ENCODE peak calls at places on chromosomes 7 and 10, in five cellular contexts. U, B, O, G and M are unnamed samples.

GRCh38 chr10:44520651-44521050 is 135.8 kb upstream of the CXCL12 start:
- DNase-seq in U (no peak), B (no peak), O (no peak), G (no peak), M (no peak)

GRCh38 chr10:128324058-128324457 is 197.8 kb upstream of the MKI67 start:
- DNase-seq in U (no peak), B (no peak), O (peak; percentile 75), G (no peak), M (no peak)

GRCh38 chr10:112244197-112244596 is 39.0 kb upstream of the TECTB start:
- DNase-seq in U (no peak), B (no peak), O (no peak), G (no peak), M (no peak)

GRCh38 chr10:128633864-128634541 is 507.8 kb upstream of the MKI67 start:
- DNase-seq in U (no peak), B (no peak), O (no peak), G (no peak), M (no peak)

GRCh38 chr10:132746801-132747625 is 38.9 kb downstream of the NKX6-2 start:
- DNase-seq in U (peak; percentile 24), B (no peak), O (peak; percentile 34), G (no peak), M (no peak)

GRCh38 chr7:106598663-106599342 is 62.2 kb downstream of the CCDC71L start:
- DNase-seq in U (no peak), B (peak; percentile 75), O (peak; percentile 56), G (peak; percentile 40), M (peak; percentile 65)

GRCh38 chr10:126969310-126969709 is 64.1 kb downstream of the DOCK1 start:
- DNase-seq in U (no peak), B (peak; percentile 55), O (peak; percentile 40), G (no peak), M (peak; percentile 9)

GRCh38 chr10:19745672-19746071 is 70.6 kb upstream of the PLXDC2 start:
- DNase-seq in U (no peak), B (no peak), O (no peak), G (no peak), M (no peak)

GRCh38 chr10:13271552-13272163 is 28.2 kb downstream of the PHYH start:
- DNase-seq in U (no peak), B (no peak), O (peak; percentile 86), G (peak; percentile 8), M (peak; percentile 54)

GRCh38 chr10:15253951-15254807 is 85.7 kb upstream of the NMT2 start:
- DNase-seq in U (no peak), B (no peak), O (no peak), G (no peak), M (no peak)

GRCh38 chr10:4847580-4848020 is 21.6 kb downstream of the AKR1E2 start:
- DNase-seq in U (peak; percentile 32), B (peak; percentile 79), O (no peak), G (peak; percentile 88), M (peak; percentile 77)

GRCh38 chr10:3672220-3672619 is 112.8 kb downstream of the KLF6 start:
- DNase-seq in U (no peak), B (no peak), O (no peak), G (no peak), M (no peak)

GRCh38 chr10:96374985-96375830 is 16.4 kb upstream of the OPALIN start:
- DNase-seq in U (peak; percentile 39), B (peak; percentile 88), O (peak; percentile 92), G (peak; percentile 80), M (peak; percentile 81)

GRCh38 chr7:134056816-134057215 is 70.3 kb upstream of the LRGUK start:
- DNase-seq in U (no peak), B (no peak), O (no peak), G (no peak), M (no peak)

GRCh38 chr7:47300472-47301021 is 281.4 kb downstream of the TNS3 start:
- DNase-seq in U (no peak), B (peak; percentile 55), O (no peak), G (no peak), M (no peak)

GRCh38 chr10:97020452-97021400 is 165.0 kb downstream of the SLIT1 start:
- DNase-seq in U (peak; percentile 45), B (no peak), O (no peak), G (no peak), M (no peak)

DNA sequence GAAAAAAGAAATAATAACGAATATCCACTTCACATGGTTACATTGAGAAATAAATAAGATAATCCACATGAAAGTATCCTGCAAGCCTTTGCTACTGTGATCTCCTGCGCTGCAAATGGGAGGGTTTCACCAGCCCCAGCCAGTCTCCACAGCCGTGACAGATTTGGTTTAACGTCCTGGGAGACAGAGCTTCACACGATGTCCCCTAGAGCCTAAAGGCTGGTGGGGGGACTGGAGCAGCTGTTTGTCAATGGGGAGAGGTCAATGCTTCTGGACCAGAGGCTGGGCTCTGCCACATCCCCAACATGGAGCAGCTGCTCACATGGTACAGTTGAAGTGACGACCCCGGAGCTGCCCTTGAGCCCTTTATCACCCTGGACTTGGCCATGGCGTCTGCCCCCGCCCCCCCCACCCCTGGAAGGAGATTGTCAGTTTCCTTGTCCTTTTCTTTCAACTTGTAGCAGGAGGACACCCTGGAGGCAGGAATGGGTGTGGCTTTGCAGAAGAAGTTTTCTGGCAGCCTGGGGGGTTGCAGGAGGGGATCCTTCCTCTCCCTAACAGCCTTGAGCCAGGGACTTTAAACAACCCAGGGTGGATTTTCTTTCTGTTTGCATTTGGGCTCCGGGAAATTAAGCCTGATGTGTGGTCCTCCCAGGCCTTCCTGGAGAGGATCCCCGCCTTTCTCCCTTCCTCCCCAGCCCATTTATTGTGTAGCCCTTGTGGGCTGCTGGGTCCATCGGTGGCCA is 37.1 kb upstream of the MXI1 start:
- DNase-seq in U (no peak), B (peak; percentile 56), O (no peak), G (no peak), M (no peak)
- TF ChIP-seq CTCF in U (no peak), B (no peak), O (no peak), G (no peak), M (no peak)

DNA sequence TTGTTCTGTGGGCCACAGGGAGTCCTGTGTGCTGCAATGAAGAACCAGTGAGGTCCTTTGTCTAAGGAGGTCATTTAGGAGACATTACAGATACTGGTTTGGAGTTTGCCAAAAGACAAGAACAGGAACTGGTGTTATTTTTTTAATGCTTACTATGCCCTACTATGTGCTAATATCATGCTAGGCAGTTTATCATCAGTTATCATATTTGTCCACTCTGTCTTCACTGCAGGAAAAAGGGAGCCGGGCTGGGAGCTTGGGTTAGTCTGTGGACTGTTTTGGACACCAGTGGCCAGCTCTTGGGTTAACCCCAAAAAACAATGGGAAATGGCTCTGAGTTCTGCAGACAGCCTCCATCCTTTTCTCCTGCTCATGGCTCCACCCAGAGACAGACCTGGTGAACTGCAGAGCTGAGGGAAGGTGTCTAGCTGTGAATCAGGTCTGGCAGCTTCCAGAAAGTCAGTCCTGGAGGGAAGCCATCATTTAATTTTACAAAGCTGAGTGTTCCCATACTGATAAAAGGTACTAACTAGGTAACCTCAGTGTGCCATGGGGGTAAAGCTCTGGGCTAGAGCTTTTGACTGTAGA is 101.2 kb upstream of the ZNF746 start:
- DNase-seq in U (no peak), B (no peak), O (peak; percentile 55), G (peak; percentile 63), M (peak; percentile 52)
- TF ChIP-seq CTCF in U (peak; percentile 63), B (no peak), O (no peak), G (peak; percentile 66), M (no peak)

GRCh38 chr7:2609001-2609411 is 22.8 kb upstream of the TTYH3 start:
- DNase-seq in U (no peak), B (no peak), O (peak; percentile 73), G (no peak), M (no peak)
- TF ChIP-seq CTCF in U (peak; percentile 63), B (no peak), O (no peak), G (no peak), M (no peak)

DNA sequence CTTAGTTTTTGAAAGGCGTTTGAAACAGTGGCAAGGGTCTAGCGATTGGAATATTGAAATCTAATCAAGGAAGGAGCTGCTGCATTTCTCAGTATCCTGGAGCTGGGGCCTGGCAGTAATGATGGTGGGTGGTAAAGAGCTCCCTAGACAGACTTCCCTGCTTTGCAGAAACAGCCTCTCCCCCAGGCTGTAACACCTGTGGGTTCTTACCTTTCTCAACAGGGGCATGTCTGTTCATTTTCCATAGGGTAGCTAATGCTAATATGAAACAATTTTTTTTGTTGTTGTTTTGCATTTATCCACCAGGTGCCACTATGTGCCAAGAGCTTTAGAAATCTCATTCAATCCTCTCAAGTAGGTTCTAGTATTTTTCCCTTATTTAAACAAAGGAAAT is 345.5 kb downstream of the REEP3 start:
- DNase-seq in U (no peak), B (no peak), O (no peak), G (no peak), M (peak; percentile 18)
- TF ChIP-seq CTCF in U (peak; percentile 48), B (no peak), O (peak; percentile 10), G (peak; percentile 70), M (peak; percentile 73)

GRCh38 chr7:96949766-96950165 is 55.6 kb upstream of the DLX6 start:
- DNase-seq in U (no peak), B (no peak), O (no peak), G (no peak), M (no peak)
- TF ChIP-seq CTCF in U (no peak), B (no peak), O (no peak), G (no peak), M (no peak)

DNA sequence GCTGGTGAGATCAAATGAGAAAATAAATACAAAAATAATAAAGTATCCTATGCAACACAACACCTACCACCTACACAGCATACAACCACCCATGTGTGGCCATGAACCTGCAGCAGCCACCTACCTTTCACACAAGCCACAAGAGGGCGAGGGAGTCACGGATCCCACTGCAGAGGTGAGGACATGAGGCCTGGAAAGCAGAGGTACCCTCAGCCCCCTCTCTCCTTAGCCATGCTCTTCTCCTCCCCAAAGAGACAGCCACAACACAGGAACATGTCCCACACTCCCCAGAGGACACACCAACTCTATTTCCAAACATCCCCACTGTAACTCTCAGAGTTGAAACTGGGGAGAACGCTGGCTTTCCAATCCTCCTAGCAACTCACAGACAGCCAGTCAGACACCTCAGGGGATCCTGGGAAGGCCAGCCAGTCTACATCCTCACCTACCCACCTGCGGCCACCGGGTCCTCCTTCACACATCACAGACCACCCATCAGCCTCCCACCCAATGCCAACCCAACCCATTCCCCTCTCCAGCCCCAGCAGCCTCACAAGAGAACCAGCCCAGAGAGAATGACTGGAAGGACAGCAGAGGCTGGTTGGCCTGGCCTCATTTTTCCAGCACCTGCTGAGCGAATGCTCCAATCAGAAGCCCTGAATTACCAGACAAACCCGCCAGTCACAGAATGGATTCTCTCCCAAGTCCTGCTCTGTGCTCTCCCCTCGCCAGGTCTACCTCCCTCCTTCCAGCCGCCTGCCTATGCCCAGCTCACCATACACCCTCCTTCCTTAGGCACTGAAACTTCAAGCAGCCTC is 18.4 kb downstream of the DLG5 start:
- DNase-seq in U (no peak), B (no peak), O (peak; percentile 57), G (no peak), M (peak; percentile 36)
- TF ChIP-seq CTCF in U (peak; percentile 34), B (no peak), O (no peak), G (peak; percentile 47), M (peak; percentile 30)

DNA sequence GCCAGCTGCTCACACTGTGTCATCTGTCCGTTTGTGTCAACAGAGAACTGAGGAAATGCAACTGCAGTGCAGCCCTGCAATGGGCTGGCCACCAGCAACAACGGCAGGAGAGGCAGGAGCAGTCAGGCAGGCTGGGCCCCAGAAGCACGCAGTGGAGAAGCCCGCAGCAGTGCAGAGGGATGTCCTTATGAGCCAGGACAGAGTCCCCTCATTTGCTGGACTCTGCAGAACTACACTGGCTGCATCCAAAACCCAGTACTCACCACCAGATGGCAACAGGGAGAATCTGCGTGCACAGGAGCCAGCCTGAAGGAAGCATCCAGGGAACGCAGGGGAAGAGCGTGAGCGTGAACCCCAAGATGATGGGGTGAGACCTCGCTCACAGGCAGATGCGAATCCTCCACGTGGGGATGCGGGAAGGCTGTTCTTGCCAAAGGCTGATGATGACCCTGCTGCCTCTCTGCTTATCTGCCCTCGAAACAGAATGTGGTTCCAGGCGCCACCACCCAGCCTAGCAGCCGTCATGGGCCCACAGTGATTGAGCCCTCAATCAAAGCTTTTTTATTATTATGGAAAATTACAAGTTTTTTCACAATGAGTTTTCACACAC is 232.1 kb downstream of the PTPRN2 start:
- DNase-seq in U (no peak), B (peak; percentile 43), O (peak; percentile 61), G (no peak), M (no peak)
- TF ChIP-seq CTCF in U (no peak), B (no peak), O (peak; percentile 32), G (peak; percentile 64), M (no peak)